ENCODE peak calls at places on chromosome 20, in six cellular contexts. B, Z, Y, F, W and X are unnamed samples.

GRCh38 chr20:20334489-20334888 is 33.4 kb upstream of the INSM1 start:
- DNase-seq in B (no peak), Z (no peak), Y (no peak), F (no peak), W (no peak), X (no peak)

GRCh38 chr20:17610566-17611289 is 40.9 kb downstream of the DSTN start:
- DNase-seq in B (no peak), Z (no peak), Y (peak; percentile 28), F (no peak), W (no peak), X (no peak)

GRCh38 chr20:63826753-63827152 is 4.3 kb downstream of the ZBTB46 start:
- DNase-seq in B (peak; percentile 37), Z (no peak), Y (no peak), F (no peak), W (no peak), X (no peak)

GRCh38 chr20:50260480-50261221 is 70.0 kb downstream of the CEBPB start:
- DNase-seq in B (no peak), Z (no peak), Y (no peak), F (no peak), W (no peak), X (no peak)

GRCh38 chr20:41029150-41029872 is 689 bp downstream of the TOP1 start:
- DNase-seq in B (no peak), Z (no peak), Y (no peak), F (peak; percentile 34), W (peak; percentile 52), X (peak; percentile 35)

GRCh38 chr20:8376940-8377339 is 244.9 kb downstream of the PLCB1 start:
- DNase-seq in B (no peak), Z (no peak), Y (no peak), F (peak; percentile 71), W (no peak), X (no peak)

GRCh38 chr20:4664691-4665360 is 56.9 kb upstream of the PRND start:
- DNase-seq in B (no peak), Z (no peak), Y (no peak), F (no peak), W (no peak), X (no peak)

GRCh38 chr20:59131541-59132285 is 31.9 kb upstream of the ZNF831 start:
- DNase-seq in B (no peak), Z (no peak), Y (no peak), F (no peak), W (no peak), X (no peak)

GRCh38 chr20:2006452-2007381 is 12.9 kb upstream of the PDYN start:
- DNase-seq in B (peak; percentile 30), Z (no peak), Y (peak; percentile 58), F (peak; percentile 50), W (peak; percentile 43), X (peak; percentile 61)

GRCh38 chr20:3846378-3846739 is 275 bp upstream of the MAVS start:
- DNase-seq in B (no peak), Z (no peak), Y (no peak), F (no peak), W (no peak), X (no peak)

GRCh38 chr20:18650224-18650623 is 62.4 kb downstream of the DTD1 start:
- DNase-seq in B (no peak), Z (no peak), Y (no peak), F (no peak), W (no peak), X (no peak)

GRCh38 chr20:62505337-62506045 is 29.7 kb upstream of the GATA5 start:
- DNase-seq in B (no peak), Z (no peak), Y (no peak), F (no peak), W (no peak), X (no peak)

GRCh38 chr20:17936306-17936790 is 32.2 kb downstream of the SNX5 start:
- DNase-seq in B (peak; percentile 34), Z (no peak), Y (no peak), F (no peak), W (peak; percentile 70), X (no peak)

GRCh38 chr20:20915855-20916254 is 190.3 kb downstream of the LINC00237 start:
- DNase-seq in B (no peak), Z (no peak), Y (no peak), F (no peak), W (no peak), X (no peak)

GRCh38 chr20:56429496-56429895 is 17.4 kb downstream of the CASS4 start:
- DNase-seq in B (peak; percentile 94), Z (no peak), Y (no peak), F (no peak), W (peak; percentile 52), X (no peak)

GRCh38 chr20:22771706-22772105 is 187.3 kb upstream of the FOXA2 start:
- DNase-seq in B (no peak), Z (no peak), Y (no peak), F (no peak), W (no peak), X (no peak)

GRCh38 chr20:32112862-32113261 is 3.3 kb downstream of the TM9SF4 start:
- DNase-seq in B (no peak), Z (no peak), Y (no peak), F (no peak), W (no peak), X (no peak)

GRCh38 chr20:45508068-45508886 is 7.1 kb downstream of the SPINT3 start:
- DNase-seq in B (no peak), Z (no peak), Y (no peak), F (no peak), W (no peak), X (no peak)

GRCh38 chr20:54619181-54619580 is 143.8 kb downstream of the DOK5 start:
- DNase-seq in B (no peak), Z (no peak), Y (no peak), F (no peak), W (no peak), X (no peak)

GRCh38 chr20:36120241-36120640 is 34.3 kb upstream of the EPB41L1 start:
- DNase-seq in B (no peak), Z (no peak), Y (no peak), F (no peak), W (no peak), X (no peak)

GRCh38 chr20:36120991-36121390 is 33.5 kb upstream of the EPB41L1 start:
- DNase-seq in B (no peak), Z (no peak), Y (no peak), F (no peak), W (no peak), X (no peak)

GRCh38 chr20:36118372-36118771 is 36.2 kb upstream of the EPB41L1 start:
- DNase-seq in B (no peak), Z (no peak), Y (no peak), F (no peak), W (no peak), X (no peak)

GRCh38 chr20:36117638-36118037 is 36.9 kb upstream of the EPB41L1 start:
- DNase-seq in B (no peak), Z (no peak), Y (no peak), F (no peak), W (no peak), X (no peak)

DNA sequence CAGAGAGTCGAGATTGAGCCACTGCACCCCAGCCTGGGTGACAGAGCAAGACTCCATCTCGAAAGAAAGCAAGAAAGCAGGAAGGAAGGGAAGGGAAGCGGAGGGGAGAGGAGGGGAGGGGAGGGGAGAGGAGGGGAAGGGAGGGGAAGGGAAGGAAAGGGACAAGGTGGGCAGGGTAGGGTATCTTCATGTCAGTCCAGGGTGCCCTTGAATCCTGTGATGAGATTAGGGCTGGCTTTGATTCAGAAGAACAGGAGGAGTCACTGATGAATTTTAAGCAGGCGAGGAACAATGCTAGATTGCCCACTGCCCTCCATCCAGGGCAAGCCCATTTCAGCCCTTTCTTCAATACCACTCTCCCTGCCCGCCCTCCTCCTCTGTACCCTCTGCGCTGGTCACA is 35.0 kb upstream of the EPB41L1 start:
- DNase-seq in B (no peak), Z (no peak), Y (no peak), F (no peak), W (no peak), X (no peak)
- H2BK15ac ChIP-seq in B (no peak overlapping the region), Z (no peak overlapping the region), Y (no peak overlapping the region), F (no peak overlapping the region), W (no peak overlapping the region), X (no peak overlapping the region)

GRCh38 chr20:14553774-14554524 is 216.5 kb upstream of the FLRT3 start:
- DNase-seq in B (peak; percentile 34), Z (no peak), Y (no peak), F (no peak), W (no peak), X (no peak)
- H2BK15ac ChIP-seq in B (no peak overlapping the region), Z (no peak overlapping the region), Y (no peak overlapping the region), F (no peak overlapping the region), W (no peak overlapping the region), X (no peak overlapping the region)

GRCh38 chr20:61025536-61025935 is 226.5 kb upstream of the CDH4 start:
- DNase-seq in B (no peak), Z (no peak), Y (no peak), F (no peak), W (no peak), X (no peak)
- H2BK15ac ChIP-seq in B (no peak overlapping the region), Z (no peak overlapping the region), Y (no peak overlapping the region), F (no peak overlapping the region), W (no peak overlapping the region), X (no peak overlapping the region)

DNA sequence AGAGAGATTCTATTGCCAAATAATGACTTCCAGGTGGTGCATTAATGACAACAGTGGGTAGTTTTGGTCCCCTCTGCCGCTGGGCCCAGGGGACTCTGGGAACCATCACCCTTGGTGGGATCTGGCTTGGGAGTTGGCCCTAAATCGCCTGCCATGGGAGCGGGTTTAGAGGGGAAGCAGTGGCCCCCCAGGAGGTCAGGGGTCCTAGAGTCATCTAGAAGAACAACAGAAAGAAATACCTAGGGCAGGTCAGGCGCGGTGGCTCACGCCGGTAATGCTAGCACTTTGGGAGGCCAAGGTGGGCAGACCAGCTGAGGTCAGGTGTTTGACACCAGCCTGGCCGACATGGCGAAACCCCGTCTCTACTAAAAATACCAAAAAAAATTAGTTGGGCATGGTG is 17.8 kb upstream of the ARFGEF2 start:
- DNase-seq in B (no peak), Z (no peak), Y (no peak), F (no peak), W (no peak), X (no peak)
- H2BK15ac ChIP-seq in B (no peak overlapping the region), Z (no peak overlapping the region), Y (no peak overlapping the region), F (no peak overlapping the region), W (no peak overlapping the region), X (peak overlapping the region; percentile 17)

GRCh38 chr20:35066194-35066593 is 26.4 kb downstream of the TRPC4AP start:
- DNase-seq in B (no peak), Z (no peak), Y (no peak), F (no peak), W (no peak), X (no peak)
- H2BK15ac ChIP-seq in B (no peak overlapping the region), Z (no peak overlapping the region), Y (no peak overlapping the region), F (no peak overlapping the region), W (no peak overlapping the region), X (no peak overlapping the region)

GRCh38 chr20:25517124-25517523 is 68.2 kb downstream of the NINL start:
- DNase-seq in B (no peak), Z (no peak), Y (no peak), F (no peak), W (no peak), X (no peak)
- H2BK15ac ChIP-seq in B (no peak overlapping the region), Z (no peak overlapping the region), Y (no peak overlapping the region), F (no peak overlapping the region), W (no peak overlapping the region), X (no peak overlapping the region)